ENCODE peak calls at places on chromosomes 2 and 18, in eight cellular contexts. P is HuH-7.5, O is ELF-1, V is amniotic stem cell, M is HCEC 1CT, H is DMS153, E is T-helper 2 cell, Z is sigmoid colon. C is an unnamed sample.

GRCh38 chr2:232632904-232633412 is 446 bp upstream of the EFHD1 start:
- DNase-seq in H (no peak), O (peak; percentile 42), M (no peak), E (no peak), P (peak; percentile 40), V (no peak), Z (peak; percentile 83), C (no peak)

GRCh38 chr18:32542221-32542798 is 71.6 kb upstream of the GAREM1 start:
- DNase-seq in O (no peak), H (no peak), V (no peak), P (no peak), E (no peak), M (peak; percentile 28), Z (no peak), C (no peak)

GRCh38 chr2:27920148-27920885 is 29.8 kb downstream of the BABAM2 start:
- DNase-seq in Z (no peak), V (no peak), M (peak; percentile 60), O (no peak), P (no peak), H (peak; percentile 69), E (peak; percentile 52), C (peak; percentile 65)

GRCh38 chr2:207041753-207042152 is 102.4 kb downstream of the CPO start:
- DNase-seq in Z (no peak), H (no peak), E (no peak), M (no peak), P (no peak), O (no peak), V (no peak), C (no peak)

GRCh38 chr18:46184296-46185080 is 80.3 kb downstream of the HAUS1 start:
- DNase-seq in O (no peak), E (no peak), P (no peak), V (no peak), M (no peak), Z (no peak), H (no peak), C (no peak)

GRCh38 chr2:102540882-102541281 is 67.9 kb downstream of the SLC9A4 start:
- DNase-seq in V (no peak), M (no peak), P (no peak), O (no peak), E (no peak), H (no peak), Z (no peak), C (no peak)

GRCh38 chr18:51952844-51953243 is 387.2 kb upstream of the DCC start:
- DNase-seq in O (peak; percentile 20), M (no peak), P (no peak), E (no peak), Z (no peak), H (no peak), V (no peak), C (no peak)

GRCh38 chr2:23350026-23350791 is 34.8 kb upstream of the KLHL29 start:
- DNase-seq in M (no peak), P (no peak), V (no peak), Z (no peak), O (no peak), E (no peak), H (no peak), C (no peak)

GRCh38 chr18:63150942-63151421 is 168.6 kb downstream of the BCL2 start:
- DNase-seq in H (no peak), Z (no peak), P (no peak), M (no peak), V (no peak), E (no peak), O (no peak), C (no peak)

GRCh38 chr2:85012431-85012830 is 41.5 kb downstream of the KCMF1 start:
- DNase-seq in M (no peak), O (no peak), P (no peak), Z (no peak), H (no peak), E (no peak), V (no peak), C (no peak)

GRCh38 chr2:75074228-75074627 is 115.8 kb downstream of the POLE4 start:
- DNase-seq in E (no peak), M (no peak), O (peak; percentile 29), Z (no peak), P (no peak), H (no peak), V (no peak), C (no peak)

GRCh38 chr2:166074011-166074410 is 53.8 kb downstream of the SCN1A start:
- DNase-seq in P (no peak), H (no peak), E (no peak), V (no peak), M (no peak), Z (no peak), O (no peak), C (no peak)

GRCh38 chr18:36335476-36336279 is 38.2 kb downstream of the FHOD3 start:
- DNase-seq in P (no peak), Z (no peak), V (no peak), O (no peak), M (peak; percentile 11), H (no peak), E (no peak), C (no peak)

GRCh38 chr2:20093263-20094141 is 42.1 kb upstream of the LAPTM4A start:
- DNase-seq in P (peak; percentile 87), O (peak; percentile 87), V (peak; percentile 59), M (peak; percentile 70), H (peak; percentile 22), E (no peak), Z (peak; percentile 80), C (no peak)

GRCh38 chr2:219737270-219737691 is 109.9 kb downstream of the SLC4A3 start:
- DNase-seq in H (peak; percentile 35), E (no peak), V (no peak), M (peak; percentile 18), Z (no peak), P (no peak), O (peak; percentile 39), C (no peak)

GRCh38 chr2:3314626-3315025 is 63.0 kb downstream of the EIPR1 start:
- DNase-seq in E (no peak), O (no peak), M (no peak), V (no peak), H (no peak), Z (peak; percentile 46), P (no peak), C (no peak)

GRCh38 chr2:196105956-196106355 is 37.3 kb upstream of the DNAH7 start:
- DNase-seq in E (no peak), Z (no peak), M (no peak), O (no peak), P (no peak), H (no peak), V (no peak), C (no peak)

GRCh38 chr2:136114392-136114791 is 3.6 kb downstream of the CXCR4 start:
- DNase-seq in M (no peak), V (no peak), O (no peak), Z (no peak), H (no peak), E (no peak), P (no peak), C (peak; percentile 50)

GRCh38 chr18:14919666-14920065 is 171.7 kb downstream of the ANKRD30B start:
- DNase-seq in Z (no peak), E (no peak), P (no peak), M (no peak), V (no peak), H (no peak), O (no peak), C (no peak)

GRCh38 chr2:28342081-28342967 is 50.3 kb upstream of the FOSL2 start:
- DNase-seq in M (peak; percentile 74), Z (peak; percentile 87), E (no peak), V (no peak), H (no peak), P (no peak), O (no peak), C (no peak)

GRCh38 chr2:96832751-96833507 is 10.9 kb downstream of the ANKRD23 start:
- DNase-seq in V (no peak), E (no peak), Z (peak; percentile 81), O (peak; percentile 95), H (peak; percentile 83), M (peak; percentile 11), P (no peak), C (no peak)

GRCh38 chr2:44826601-44827000 is 114.9 kb upstream of the SIX3 start:
- DNase-seq in H (no peak), M (no peak), Z (no peak), P (no peak), O (no peak), E (no peak), V (no peak), C (no peak)

GRCh38 chr18:43485565-43485964 is 208.3 kb upstream of the SYT4 start:
- DNase-seq in P (no peak), O (no peak), V (no peak), Z (no peak), E (no peak), M (no peak), H (no peak), C (no peak)

GRCh38 chr18:63470751-63471150 is 6.0 kb upstream of the SERPINB5 start:
- DNase-seq in O (no peak), V (no peak), H (no peak), M (no peak), Z (no peak), E (no peak), P (no peak), C (no peak)

GRCh38 chr2:241248289-241248688 is 59.8 kb downstream of the ANO7 start:
- DNase-seq in Z (no peak), P (no peak), O (no peak), E (no peak), V (no peak), M (no peak), H (no peak), C (no peak)

GRCh38 chr18:79488311-79489047 is 92.7 kb downstream of the NFATC1 start:
- DNase-seq in O (no peak), M (no peak), E (no peak), H (no peak), V (no peak), Z (no peak), P (no peak), C (no peak)

GRCh38 chr2:240992572-240993291 is 5.7 kb upstream of the SNED1 start:
- DNase-seq in H (no peak), O (no peak), E (no peak), M (no peak), P (no peak), V (no peak), Z (peak; percentile 48), C (no peak)

GRCh38 chr18:34321075-34321474 is 96.4 kb upstream of the NOL4 start:
- DNase-seq in M (no peak), E (no peak), O (no peak), P (no peak), V (no peak), Z (no peak), H (no peak), C (no peak)

GRCh38 chr2:31335921-31336570 is 78.5 kb downstream of the XDH start:
- DNase-seq in O (peak; percentile 61), V (peak; percentile 68), H (no peak), P (no peak), M (peak; percentile 27), E (no peak), Z (no peak), C (no peak)

GRCh38 chr18:3511980-3512379 is 62.0 kb downstream of the TGIF1 start:
- DNase-seq in V (peak; percentile 29), M (peak; percentile 62), E (peak; percentile 65), H (no peak), Z (no peak), P (no peak), O (no peak), C (peak; percentile 7)

GRCh38 chr2:167579826-167580225 is 667.6 kb downstream of the STK39 start:
- DNase-seq in O (no peak), H (no peak), P (no peak), V (no peak), M (no peak), E (no peak), Z (no peak), C (no peak)

GRCh38 chr2:26469092-26469710 is 8.7 kb downstream of the OTOF start:
- DNase-seq in O (peak; percentile 78), M (peak; percentile 24), V (no peak), Z (no peak), H (peak; percentile 3), E (no peak), P (peak; percentile 73), C (peak; percentile 25)